ENCODE peak calls at places on chromosomes 12 and 14, in five cellular contexts. One of them, this sample, is unnamed.

GRCh38 chr14:64800000-64800399 is 79.7 kb downstream of the SPTB start:
- DNase-seq in CD8-positive, alpha-beta T cell: no peak
- DNase-seq in D721Med: no peak
- DNase-seq in prostate gland: no peak
- DNase-seq in CD4-positive, alpha-beta T cell: no peak
- DNase-seq in this sample: no peak

GRCh38 chr12:25615119-25615518 is 62.0 kb upstream of the LMNTD1 start:
- DNase-seq in CD8-positive, alpha-beta T cell: no peak
- DNase-seq in D721Med: no peak
- DNase-seq in prostate gland: no peak
- DNase-seq in CD4-positive, alpha-beta T cell: no peak
- DNase-seq in this sample: no peak

GRCh38 chr12:127548123-127548553 is 718.8 kb upstream of the TMEM132C start:
- DNase-seq in CD8-positive, alpha-beta T cell: no peak
- DNase-seq in D721Med: no peak
- DNase-seq in prostate gland: no peak
- DNase-seq in CD4-positive, alpha-beta T cell: no peak
- DNase-seq in this sample: no peak

GRCh38 chr12:12327802-12328201 is 22.2 kb downstream of the MANSC1 start:
- DNase-seq in CD8-positive, alpha-beta T cell: no peak
- DNase-seq in D721Med: peak; percentile 55
- DNase-seq in prostate gland: peak; percentile 35
- DNase-seq in CD4-positive, alpha-beta T cell: peak; percentile 7
- DNase-seq in this sample: no peak

GRCh38 chr14:100547633-100548294 is 39.5 kb downstream of the BEGAIN start:
- DNase-seq in CD8-positive, alpha-beta T cell: peak; percentile 51
- DNase-seq in D721Med: no peak
- DNase-seq in prostate gland: peak; percentile 77
- DNase-seq in CD4-positive, alpha-beta T cell: no peak
- DNase-seq in this sample: peak; percentile 94

GRCh38 chr14:30194769-30195168 is 267.1 kb upstream of the PRKD1 start:
- DNase-seq in CD8-positive, alpha-beta T cell: no peak
- DNase-seq in D721Med: no peak
- DNase-seq in prostate gland: no peak
- DNase-seq in CD4-positive, alpha-beta T cell: no peak
- DNase-seq in this sample: no peak

GRCh38 chr14:105335735-105336476 is 21.4 kb downstream of the PACS2 start:
- DNase-seq in CD8-positive, alpha-beta T cell: no peak
- DNase-seq in D721Med: no peak
- DNase-seq in prostate gland: no peak
- DNase-seq in CD4-positive, alpha-beta T cell: no peak
- DNase-seq in this sample: peak; percentile 37

GRCh38 chr12:116125981-116126566 is 151.4 kb downstream of the MED13L start:
- DNase-seq in CD8-positive, alpha-beta T cell: no peak
- DNase-seq in D721Med: no peak
- DNase-seq in prostate gland: no peak
- DNase-seq in CD4-positive, alpha-beta T cell: no peak
- DNase-seq in this sample: no peak

GRCh38 chr12:31232361-31232965 is 93.5 kb downstream of the SINHCAF start:
- DNase-seq in CD8-positive, alpha-beta T cell: no peak
- DNase-seq in D721Med: no peak
- DNase-seq in prostate gland: no peak
- DNase-seq in CD4-positive, alpha-beta T cell: no peak
- DNase-seq in this sample: no peak

GRCh38 chr14:72559227-72559626 is 334.7 kb downstream of the DPF3 start:
- DNase-seq in CD8-positive, alpha-beta T cell: no peak
- DNase-seq in D721Med: no peak
- DNase-seq in prostate gland: no peak
- DNase-seq in CD4-positive, alpha-beta T cell: no peak
- DNase-seq in this sample: no peak

GRCh38 chr14:74569826-74570591 is 42.0 kb downstream of the LTBP2 start:
- DNase-seq in CD8-positive, alpha-beta T cell: no peak
- DNase-seq in D721Med: no peak
- DNase-seq in prostate gland: peak; percentile 84
- DNase-seq in CD4-positive, alpha-beta T cell: no peak
- DNase-seq in this sample: no peak

GRCh38 chr12:59972941-59973340 is 377.1 kb downstream of the SLC16A7 start:
- DNase-seq in CD8-positive, alpha-beta T cell: no peak
- DNase-seq in D721Med: no peak
- DNase-seq in prostate gland: no peak
- DNase-seq in CD4-positive, alpha-beta T cell: no peak
- DNase-seq in this sample: no peak

GRCh38 chr14:69242311-69243224 is 17.4 kb upstream of the GALNT16 start:
- DNase-seq in CD8-positive, alpha-beta T cell: peak; percentile 62
- DNase-seq in D721Med: peak; percentile 60
- DNase-seq in prostate gland: peak; percentile 62
- DNase-seq in CD4-positive, alpha-beta T cell: peak; percentile 12
- DNase-seq in this sample: no peak

GRCh38 chr12:97223419-97223818 is 239.2 kb upstream of the RMST start:
- DNase-seq in CD8-positive, alpha-beta T cell: no peak
- DNase-seq in D721Med: no peak
- DNase-seq in prostate gland: no peak
- DNase-seq in CD4-positive, alpha-beta T cell: no peak
- DNase-seq in this sample: no peak

DNA sequence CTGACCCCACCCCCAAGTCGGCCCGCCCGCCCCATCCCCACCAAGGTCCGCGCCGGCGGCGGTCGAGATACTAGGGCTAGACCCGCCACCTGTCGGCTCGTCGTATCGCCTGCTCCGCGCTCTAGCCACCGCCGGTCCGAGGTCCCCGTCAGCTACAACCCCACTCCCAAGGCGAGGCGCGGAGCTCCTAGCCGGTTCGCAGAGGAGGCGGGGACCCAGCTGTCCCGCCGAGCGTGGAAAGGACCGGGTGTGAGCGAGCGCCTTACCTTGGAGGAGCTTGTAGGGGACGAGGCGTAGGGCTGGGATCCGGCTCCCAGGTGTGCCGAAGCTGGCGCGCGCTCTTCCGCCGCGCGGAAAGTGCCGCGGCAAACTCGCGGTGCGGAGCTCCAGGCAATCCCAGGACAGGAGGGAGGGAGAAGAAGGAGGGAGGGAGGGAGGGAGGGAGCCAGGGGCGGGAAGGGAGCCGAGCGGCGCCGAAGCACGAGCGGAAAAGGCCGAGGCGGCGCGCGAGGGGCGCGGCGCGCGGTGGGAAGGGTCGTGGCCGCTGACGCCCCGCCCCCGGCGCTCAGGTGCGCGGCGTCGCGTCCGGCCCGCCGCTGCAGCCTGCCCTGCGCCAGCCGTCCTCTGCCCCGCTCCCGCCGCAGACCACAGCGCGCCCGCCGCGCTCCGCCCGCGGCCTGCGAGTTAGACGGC is at the start of gene PAWR:
- DNase-seq in CD8-positive, alpha-beta T cell: peak; percentile 49
- DNase-seq in D721Med: no peak
- DNase-seq in prostate gland: peak; percentile 80
- DNase-seq in CD4-positive, alpha-beta T cell: no peak
- DNase-seq in this sample: peak; percentile 41
- TF ChIP-seq CTCF in CD8-positive, alpha-beta T cell: no peak
- TF ChIP-seq CTCF in D721Med: no peak
- TF ChIP-seq CTCF in prostate gland: peak; percentile 28
- TF ChIP-seq CTCF in CD4-positive, alpha-beta T cell: no peak
- TF ChIP-seq CTCF in this sample: no peak

GRCh38 chr12:4269279-4269991 is 4.1 kb upstream of the CCND2 start:
- DNase-seq in CD8-positive, alpha-beta T cell: peak; percentile 94
- DNase-seq in D721Med: no peak
- DNase-seq in prostate gland: no peak
- DNase-seq in CD4-positive, alpha-beta T cell: peak; percentile 88
- DNase-seq in this sample: peak; percentile 92

GRCh38 chr12:4270016-4270669 is 3.4 kb upstream of the CCND2 start:
- DNase-seq in CD8-positive, alpha-beta T cell: peak; percentile 72
- DNase-seq in D721Med: no peak
- DNase-seq in prostate gland: no peak
- DNase-seq in CD4-positive, alpha-beta T cell: peak; percentile 26
- DNase-seq in this sample: no peak

GRCh38 chr12:4271433-4272013 is 2.0 kb upstream of the CCND2 start:
- DNase-seq in CD8-positive, alpha-beta T cell: peak; percentile 65
- DNase-seq in D721Med: no peak
- DNase-seq in prostate gland: no peak
- DNase-seq in CD4-positive, alpha-beta T cell: no peak
- DNase-seq in this sample: no peak

GRCh38 chr12:4272014-4272975 is 1.3 kb upstream of the CCND2 start:
- DNase-seq in CD8-positive, alpha-beta T cell: peak; percentile 90
- DNase-seq in D721Med: peak; percentile 64
- DNase-seq in prostate gland: peak; percentile 49
- DNase-seq in CD4-positive, alpha-beta T cell: peak; percentile 82
- DNase-seq in this sample: peak; percentile 67

DNA sequence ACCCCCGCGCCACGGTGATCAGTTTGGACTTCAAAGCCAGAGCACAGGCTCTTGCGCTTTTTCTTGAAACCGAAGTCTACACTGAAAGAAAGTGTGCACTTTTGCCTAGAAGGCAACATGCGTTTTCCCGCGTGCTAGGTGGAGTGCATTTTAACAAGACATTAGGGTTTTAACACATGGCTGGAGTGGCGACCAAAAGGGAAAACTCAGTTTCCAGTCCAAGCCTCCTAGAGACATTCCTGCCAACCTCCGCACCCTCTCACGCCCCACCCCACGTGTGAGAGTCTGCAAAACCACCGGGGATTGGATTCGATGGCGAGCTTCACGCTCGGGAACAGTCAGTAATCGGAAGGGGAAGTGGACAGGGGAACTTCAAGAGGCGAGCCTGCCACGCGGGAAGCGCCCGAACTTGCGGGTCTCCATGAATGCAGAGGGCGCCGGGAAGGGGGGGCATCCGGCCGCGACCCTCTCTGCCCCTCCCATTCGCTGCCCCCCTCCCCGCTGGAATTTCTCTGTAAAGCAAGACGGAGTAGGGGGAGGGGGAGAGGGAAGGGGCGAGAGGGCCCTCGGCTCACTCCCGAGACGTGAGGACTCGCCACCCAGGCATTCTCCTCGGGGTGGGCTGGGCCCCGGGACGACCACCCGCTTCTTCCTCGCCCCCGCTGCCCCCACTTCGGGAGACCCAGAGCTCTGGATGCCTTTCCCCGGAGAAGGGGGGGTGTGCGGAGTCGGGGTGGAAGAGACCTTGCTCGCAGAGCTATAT is 2.7 kb upstream of the CCND2 start:
- DNase-seq in CD8-positive, alpha-beta T cell: peak; percentile 65
- DNase-seq in D721Med: no peak
- DNase-seq in prostate gland: no peak
- DNase-seq in CD4-positive, alpha-beta T cell: no peak
- DNase-seq in this sample: peak; percentile 70
- TF ChIP-seq CTCF in CD8-positive, alpha-beta T cell: no peak
- TF ChIP-seq CTCF in D721Med: no peak
- TF ChIP-seq CTCF in prostate gland: no peak
- TF ChIP-seq CTCF in CD4-positive, alpha-beta T cell: no peak
- TF ChIP-seq CTCF in this sample: no peak

GRCh38 chr12:119699199-119699765 is 31.3 kb downstream of the PRKAB1 start:
- DNase-seq in CD8-positive, alpha-beta T cell: no peak
- DNase-seq in D721Med: no peak
- DNase-seq in prostate gland: no peak
- DNase-seq in CD4-positive, alpha-beta T cell: no peak
- DNase-seq in this sample: no peak
- TF ChIP-seq CTCF in CD8-positive, alpha-beta T cell: no peak
- TF ChIP-seq CTCF in D721Med: no peak
- TF ChIP-seq CTCF in prostate gland: no peak
- TF ChIP-seq CTCF in CD4-positive, alpha-beta T cell: no peak
- TF ChIP-seq CTCF in this sample: no peak

DNA sequence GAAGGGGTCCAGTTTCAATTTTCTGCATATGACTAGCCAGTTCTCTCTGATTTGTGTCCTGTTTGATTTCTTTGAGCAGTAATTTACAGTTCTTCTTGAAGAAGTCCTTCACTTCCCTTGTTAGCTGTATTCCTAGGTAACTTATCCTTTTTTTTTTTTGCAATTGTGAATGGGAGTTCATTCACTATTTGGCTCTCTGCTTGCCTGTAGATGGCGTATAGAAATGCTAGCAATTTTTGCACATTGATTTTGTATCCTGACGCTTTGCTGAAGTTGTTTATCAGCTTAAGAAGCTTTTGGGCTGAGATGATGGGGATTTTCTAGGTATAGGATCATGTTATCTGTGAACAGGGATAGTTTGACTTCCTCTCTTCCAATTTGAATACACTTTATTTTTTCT is 77.6 kb upstream of the NID2 start:
- DNase-seq in CD8-positive, alpha-beta T cell: no peak
- DNase-seq in D721Med: no peak
- DNase-seq in prostate gland: no peak
- DNase-seq in CD4-positive, alpha-beta T cell: no peak
- DNase-seq in this sample: no peak
- TF ChIP-seq CTCF in CD8-positive, alpha-beta T cell: no peak
- TF ChIP-seq CTCF in D721Med: peak; percentile 12
- TF ChIP-seq CTCF in prostate gland: no peak
- TF ChIP-seq CTCF in CD4-positive, alpha-beta T cell: no peak
- TF ChIP-seq CTCF in this sample: no peak

GRCh38 chr12:108561852-108562347 is 496 bp upstream of the ISCU start:
- DNase-seq in CD8-positive, alpha-beta T cell: no peak
- DNase-seq in D721Med: no peak
- DNase-seq in prostate gland: no peak
- DNase-seq in CD4-positive, alpha-beta T cell: no peak
- DNase-seq in this sample: no peak

GRCh38 chr12:108562348-108563134 is at the start of gene ISCU:
- DNase-seq in CD8-positive, alpha-beta T cell: peak; percentile 100
- DNase-seq in D721Med: peak; percentile 81
- DNase-seq in prostate gland: peak; percentile 95
- DNase-seq in CD4-positive, alpha-beta T cell: peak; percentile 99
- DNase-seq in this sample: peak; percentile 97

GRCh38 chr12:108560752-108561719 is at the start of gene SART3:
- DNase-seq in CD8-positive, alpha-beta T cell: peak; percentile 86
- DNase-seq in D721Med: peak; percentile 78
- DNase-seq in prostate gland: peak; percentile 75
- DNase-seq in CD4-positive, alpha-beta T cell: peak; percentile 71
- DNase-seq in this sample: peak; percentile 67

GRCh38 chr12:108560321-108560721 is 652 bp downstream of the SART3 start:
- DNase-seq in CD8-positive, alpha-beta T cell: no peak
- DNase-seq in D721Med: no peak
- DNase-seq in prostate gland: no peak
- DNase-seq in CD4-positive, alpha-beta T cell: no peak
- DNase-seq in this sample: no peak

DNA sequence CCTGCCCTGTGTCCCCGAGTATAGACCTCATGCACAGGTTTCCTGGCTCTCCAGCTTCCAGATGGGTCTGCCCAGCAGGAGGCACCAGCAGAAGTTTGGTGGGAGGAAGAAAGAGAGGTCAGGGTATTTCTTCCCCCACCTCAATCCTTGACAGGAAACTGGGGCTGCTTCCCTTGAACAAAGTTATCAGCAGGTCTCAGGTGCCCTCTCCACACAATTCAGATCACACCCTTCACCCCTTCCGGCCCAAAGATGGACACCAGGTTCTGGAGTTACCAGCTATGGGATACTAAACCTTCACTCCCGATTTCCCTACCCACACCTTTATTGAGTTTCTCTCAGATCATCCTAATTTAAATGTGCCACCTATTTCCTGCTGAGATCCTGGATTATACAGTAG is 1.2 kb downstream of the SART3 start:
- DNase-seq in CD8-positive, alpha-beta T cell: no peak
- DNase-seq in D721Med: no peak
- DNase-seq in prostate gland: no peak
- DNase-seq in CD4-positive, alpha-beta T cell: no peak
- DNase-seq in this sample: no peak
- TF ChIP-seq CTCF in CD8-positive, alpha-beta T cell: no peak
- TF ChIP-seq CTCF in D721Med: no peak
- TF ChIP-seq CTCF in prostate gland: no peak
- TF ChIP-seq CTCF in CD4-positive, alpha-beta T cell: no peak
- TF ChIP-seq CTCF in this sample: no peak

GRCh38 chr12:79121486-79121885 is 256.9 kb downstream of the SYT1 start:
- DNase-seq in CD8-positive, alpha-beta T cell: no peak
- DNase-seq in D721Med: no peak
- DNase-seq in prostate gland: no peak
- DNase-seq in CD4-positive, alpha-beta T cell: no peak
- DNase-seq in this sample: no peak
- TF ChIP-seq CTCF in CD8-positive, alpha-beta T cell: no peak
- TF ChIP-seq CTCF in D721Med: peak; percentile 59
- TF ChIP-seq CTCF in prostate gland: no peak
- TF ChIP-seq CTCF in CD4-positive, alpha-beta T cell: no peak
- TF ChIP-seq CTCF in this sample: no peak

This sample was measured in CD14-positive monocyte.